ENCODE peak calls at places on chromosomes 11 and 22, in nine cellular contexts. J, L, W, N, O, S, D, B and Z are unnamed samples.

GRCh38 chr22:19741053-19741452 is 17.7 kb downstream of the GP1BB start:
- DNase-seq in J (no peak), L (no peak), W (no peak), N (no peak), O (no peak), S (no peak), D (no peak), B (no peak), Z (no peak)

GRCh38 chr11:94563176-94563847 is 3.9 kb upstream of the PIWIL4 start:
- DNase-seq in J (peak; percentile 69), L (peak; percentile 45), W (peak; percentile 81), N (peak; percentile 26), O (no peak), S (no peak), D (peak; percentile 78), B (peak; percentile 80), Z (peak; percentile 64)

GRCh38 chr11:504053-504993 is 2.7 kb downstream of the RNH1 start:
- DNase-seq in J (peak; percentile 17), L (no peak), W (peak; percentile 56), N (no peak), O (peak; percentile 71), S (peak; percentile 53), D (no peak), B (peak; percentile 60), Z (peak; percentile 57)

GRCh38 chr11:2393941-2394817 is 6.4 kb upstream of the TSSC4 start:
- DNase-seq in J (no peak), L (no peak), W (no peak), N (no peak), O (no peak), S (no peak), D (no peak), B (no peak), Z (no peak)

GRCh38 chr11:73655686-73656085 is 9.3 kb downstream of the PLEKHB1 start:
- DNase-seq in J (no peak), L (no peak), W (no peak), N (no peak), O (no peak), S (no peak), D (no peak), B (no peak), Z (no peak)

GRCh38 chr11:117303101-117303500 is 12.0 kb downstream of the BACE1-AS start:
- DNase-seq in J (no peak), L (no peak), W (no peak), N (no peak), O (no peak), S (no peak), D (no peak), B (no peak), Z (no peak)

GRCh38 chr11:119371778-119372182 is 9.7 kb downstream of the USP2 start:
- DNase-seq in J (no peak), L (no peak), W (no peak), N (no peak), O (no peak), S (no peak), D (no peak), B (no peak), Z (peak; percentile 57)

GRCh38 chr11:19959697-19960096 is 200.6 kb downstream of the DBX1 start:
- DNase-seq in J (no peak), L (no peak), W (no peak), N (no peak), O (no peak), S (no peak), D (no peak), B (no peak), Z (no peak)

GRCh38 chr11:16767957-16768356 is 29.5 kb downstream of the C11orf58 start:
- DNase-seq in J (no peak), L (no peak), W (no peak), N (no peak), O (no peak), S (no peak), D (no peak), B (no peak), Z (no peak)

GRCh38 chr22:48045369-48045768 is 1282.9 kb downstream of the TBC1D22A start:
- DNase-seq in J (no peak), L (no peak), W (no peak), N (no peak), O (no peak), S (no peak), D (no peak), B (no peak), Z (no peak)

GRCh38 chr11:129457321-129457720 is 81.7 kb downstream of the BARX2 start:
- DNase-seq in J (no peak), L (no peak), W (no peak), N (no peak), O (no peak), S (no peak), D (no peak), B (no peak), Z (no peak)

GRCh38 chr11:65870307-65870658 is 2.3 kb downstream of the EFEMP2 start:
- DNase-seq in J (no peak), L (no peak), W (no peak), N (no peak), O (peak; percentile 44), S (peak; percentile 12), D (no peak), B (no peak), Z (no peak)

GRCh38 chr11:35875063-35875462 is 68.8 kb upstream of the LDLRAD3 start:
- DNase-seq in J (no peak), L (no peak), W (no peak), N (no peak), O (no peak), S (no peak), D (no peak), B (no peak), Z (no peak)

GRCh38 chr11:35893796-35894475 is 49.9 kb upstream of the LDLRAD3 start:
- DNase-seq in J (no peak), L (peak; percentile 6), W (no peak), N (peak; percentile 57), O (no peak), S (no peak), D (no peak), B (peak; percentile 21), Z (peak; percentile 86)

GRCh38 chr11:47005441-47005840 is 68.9 kb downstream of the CSTPP1 start:
- DNase-seq in J (no peak), L (no peak), W (no peak), N (no peak), O (no peak), S (no peak), D (no peak), B (peak; percentile 28), Z (peak; percentile 33)

GRCh38 chr22:44586337-44586990 is 88.4 kb upstream of the RTL6 start:
- DNase-seq in J (no peak), L (no peak), W (no peak), N (no peak), O (peak; percentile 29), S (peak; percentile 2), D (no peak), B (no peak), Z (no peak)

GRCh38 chr11:8025123-8025522 is 38.0 kb downstream of the EIF3F start:
- DNase-seq in J (peak; percentile 48), L (no peak), W (no peak), N (no peak), O (no peak), S (no peak), D (peak; percentile 18), B (no peak), Z (no peak)

GRCh38 chr22:48905206-48905975 is 922.3 kb downstream of the BRD1 start:
- DNase-seq in J (no peak), L (no peak), W (no peak), N (no peak), O (no peak), S (no peak), D (no peak), B (no peak), Z (no peak)